ENCODE peak calls at places on chromosomes 7 and 10, in five cellular contexts. F is anterior cingulate cortex, N is H4, K is endodermal cell, G is transverse colon. Y is an unnamed sample.

GRCh38 chr7:120539321-120539720 is 266.3 kb downstream of the KCND2 start:
- DNase-seq in F (no peak), N (no peak), K (no peak), G (no peak), Y (no peak)

GRCh38 chr10:95547197-95547596 is 14.0 kb downstream of the SORBS1 start:
- DNase-seq in F (no peak), N (no peak), K (no peak), G (peak; percentile 31), Y (no peak)

GRCh38 chr7:15561840-15562239 is at the start of gene AGMO:
- DNase-seq in F (peak; percentile 4), N (peak; percentile 36), K (no peak), G (peak; percentile 87), Y (peak; percentile 59)

GRCh38 chr10:126222736-126223511 is 165.4 kb downstream of the ADAM12 start:
- DNase-seq in F (no peak), N (no peak), K (no peak), G (no peak), Y (no peak)

GRCh38 chr7:5709347-5709950 is 72.0 kb downstream of the RNF216 start:
- DNase-seq in F (no peak), N (no peak), K (no peak), G (no peak), Y (no peak)

GRCh38 chr10:71985542-71986250 is 21.5 kb downstream of the CHST3 start:
- DNase-seq in F (no peak), N (no peak), K (no peak), G (no peak), Y (no peak)

GRCh38 chr7:725223-726005 is 1.1 kb upstream of the DNAAF5 start:
- DNase-seq in F (no peak), N (peak; percentile 98), K (no peak), G (no peak), Y (no peak)

GRCh38 chr10:128064615-128065580 is 61.3 kb downstream of the MKI67 start:
- DNase-seq in F (peak; percentile 81), N (peak; percentile 87), K (no peak), G (peak; percentile 63), Y (peak; percentile 56)

GRCh38 chr10:102432162-102432950 is at the start of gene CUEDC2:
- DNase-seq in F (peak; percentile 91), N (peak; percentile 95), K (peak; percentile 99), G (peak; percentile 98), Y (peak; percentile 92)

GRCh38 chr10:116521424-116522305 is 24.1 kb upstream of the PNLIP start:
- DNase-seq in F (no peak), N (peak; percentile 12), K (peak; percentile 72), G (peak; percentile 17), Y (no peak)

GRCh38 chr10:7007575-7008190 is 403.2 kb downstream of the SFMBT2 start:
- DNase-seq in F (no peak), N (no peak), K (no peak), G (no peak), Y (no peak)

GRCh38 chr7:158097511-158098124 is 490.0 kb downstream of the PTPRN2 start:
- DNase-seq in F (no peak), N (peak; percentile 80), K (peak; percentile 37), G (no peak), Y (no peak)

GRCh38 chr10:44306762-44307161 is 78.1 kb downstream of the CXCL12 start:
- DNase-seq in F (no peak), N (no peak), K (peak; percentile 61), G (no peak), Y (no peak)

GRCh38 chr7:157253850-157254249 is 83.0 kb upstream of the DNAJB6 start:
- DNase-seq in F (peak; percentile 44), N (no peak), K (peak; percentile 38), G (peak; percentile 65), Y (peak; percentile 19)

Y was measured in C1 segment of cervical spinal cord.